ENCODE peak calls at places on chromosomes 7 and 10, in ten cellular contexts. E is activated T-cell treated with anti-CD3 and anti-CD28 coated beads for 4 hours, X is GDM1, P is T-helper 9 cell, G is AG09309, H is NCI-H1930, B is GM12865, D is endothelial cell, O is AG04450, I is T1000. A is an unnamed sample.

GRCh38 chr10:96992721-96993120 is 160.6 kb downstream of the LCOR start:
- DNase-seq in D (no peak), E (no peak), H (no peak), B (peak), X (no peak), G (no peak), O (no peak), I (no peak), P (no peak), A (no peak)

GRCh38 chr7:93011351-93012294 is 106.2 kb downstream of the SAMD9 start:
- DNase-seq in I (no peak), P (no peak), O (peak), X (no peak), E (no peak), G (peak), B (no peak), H (no peak), D (no peak), A (peak)

GRCh38 chr10:49594594-49594993 is 15.5 kb upstream of the SLC18A3 start:
- DNase-seq in X (peak), G (no peak), P (no peak), D (peak), B (peak), H (peak), E (no peak), O (peak), I (peak), A (peak)

GRCh38 chr10:120963053-120963533 is 111.9 kb downstream of the WDR11 start:
- DNase-seq in H (no peak), E (no peak), X (no peak), P (no peak), G (no peak), I (no peak), D (no peak), B (no peak), O (no peak), A (no peak)

GRCh38 chr10:21519981-21520436 is 5.5 kb downstream of the SKIDA1 start:
- DNase-seq in H (no peak), G (no peak), E (no peak), D (no peak), O (no peak), B (peak), P (no peak), I (no peak), X (no peak), A (no peak)

GRCh38 chr10:24446739-24447138 is 237.8 kb downstream of the KIAA1217 start:
- DNase-seq in I (no peak), O (peak), D (no peak), P (no peak), X (no peak), H (no peak), G (no peak), B (no peak), E (no peak), A (peak)

GRCh38 chr7:44693641-44694313 is 54.9 kb upstream of the ZMIZ2 start:
- DNase-seq in P (no peak), D (no peak), G (peak), E (no peak), B (no peak), X (no peak), H (no peak), I (no peak), O (peak), A (peak)

GRCh38 chr7:51053194-51053925 is 263.2 kb downstream of the COBL start:
- DNase-seq in G (no peak), X (no peak), E (no peak), B (no peak), D (no peak), O (no peak), H (no peak), I (no peak), P (no peak), A (no peak)

GRCh38 chr10:72248477-72249151 is 25.1 kb upstream of the DDIT4 start:
- DNase-seq in G (no peak), O (no peak), D (peak), P (peak), E (peak), B (peak), H (no peak), X (peak), I (no peak), A (no peak)

A was measured in AG09319.